ENCODE peak calls at places on chromosomes 3 and 15, in eight cellular contexts. U is spleen, I is ovary, L is upper lobe of left lung, Q is transverse colon, P is IMR-90, S is body of pancreas, O is adrenal gland. W is an unnamed sample.

GRCh38 chr15:29862271-29862670 is 40.0 kb upstream of the TJP1 start:
- DNase-seq in L (no peak), O (no peak), P (peak), Q (no peak), I (no peak), U (no peak), S (no peak), W (no peak)

GRCh38 chr15:32042269-32042996 is 12.1 kb downstream of the CHRNA7 start:
- DNase-seq in I (no peak), L (no peak), O (no peak), U (no peak), Q (no peak), P (no peak), S (no peak), W (no peak)

GRCh38 chr15:31228980-31229826 is 97.4 kb upstream of the KLF13 start:
- DNase-seq in S (peak), L (peak), Q (peak), U (peak), I (no peak), P (no peak), O (no peak), W (no peak)

GRCh38 chr3:141063831-141064230 is 12.7 kb downstream of the SPSB4 start:
- DNase-seq in Q (no peak), L (no peak), S (peak), O (no peak), I (no peak), U (no peak), P (no peak), W (no peak)

GRCh38 chr15:78065284-78065872 is 12.1 kb downstream of the TBC1D2B start:
- DNase-seq in Q (peak), L (peak), S (peak), U (no peak), O (peak), P (peak), I (peak), W (no peak)

GRCh38 chr3:38267689-38268477 is 2.3 kb downstream of the SLC22A13 start:
- DNase-seq in Q (no peak), P (no peak), L (no peak), S (no peak), I (no peak), U (no peak), O (no peak), W (no peak)

GRCh38 chr3:48634661-48635221 is 520 bp downstream of the SLC26A6 start:
- DNase-seq in L (peak), I (peak), S (peak), Q (peak), O (peak), P (peak), U (peak), W (no peak)

GRCh38 chr3:35857004-35857403 is 217.7 kb downstream of the ARPP21 start:
- DNase-seq in I (no peak), O (no peak), Q (no peak), U (no peak), P (no peak), L (no peak), S (no peak), W (no peak)

GRCh38 chr3:178498866-178499265 is 37.4 kb upstream of the KCNMB2 start:
- DNase-seq in O (no peak), Q (no peak), P (no peak), U (no peak), S (no peak), L (no peak), I (no peak), W (no peak)

GRCh38 chr15:63381301-63382192 is at the start of gene CA12:
- DNase-seq in L (peak), I (peak), P (peak), O (no peak), U (peak), Q (peak), S (peak), W (no peak)

GRCh38 chr3:149717391-149718056 is 34.8 kb downstream of the COMMD2 start:
- DNase-seq in I (no peak), Q (peak), S (peak), L (peak), P (peak), O (peak), U (no peak), W (no peak)

GRCh38 chr3:5019411-5020261 is 40.4 kb downstream of the BHLHE40 start:
- DNase-seq in P (no peak), Q (peak), U (peak), L (peak), O (no peak), S (peak), I (no peak), W (no peak)

GRCh38 chr3:112373924-112374323 is 41.0 kb downstream of the CD200 start:
- DNase-seq in S (no peak), O (no peak), U (no peak), I (no peak), Q (no peak), L (no peak), P (no peak), W (no peak)

GRCh38 chr15:31261266-31262142 is 65.1 kb upstream of the KLF13 start:
- DNase-seq in I (peak), Q (no peak), S (peak), U (peak), O (peak), P (no peak), L (peak), W (no peak)

GRCh38 chr3:15309662-15310335 is 22.6 kb downstream of the SH3BP5 start:
- DNase-seq in P (no peak), S (no peak), L (peak), I (no peak), O (peak), U (no peak), Q (no peak), W (no peak)

GRCh38 chr15:72117448-72117697 is 577 bp downstream of the MYO9A start:
- DNase-seq in U (no peak), L (peak), O (peak), I (peak), S (peak), Q (peak), P (peak), W (peak)

GRCh38 chr15:101506491-101506890 is 17.0 kb upstream of the PCSK6 start:
- DNase-seq in P (no peak), O (peak), Q (no peak), U (no peak), S (no peak), I (no peak), L (no peak), W (no peak)

GRCh38 chr3:102178817-102179216 is 256.0 kb upstream of the ZPLD1 start:
- DNase-seq in S (no peak), O (no peak), I (no peak), L (no peak), P (no peak), Q (no peak), U (no peak), W (no peak)

GRCh38 chr3:30083315-30083714 is 523.1 kb upstream of the TGFBR2 start:
- DNase-seq in S (no peak), P (no peak), O (no peak), Q (no peak), U (no peak), I (no peak), L (no peak), W (no peak)

GRCh38 chr15:101432982-101433381 is 56.5 kb downstream of the PCSK6 start:
- DNase-seq in S (no peak), L (no peak), U (no peak), I (no peak), O (no peak), P (no peak), Q (no peak), W (no peak)

GRCh38 chr3:97960561-97961275 is 11.5 kb downstream of the RIOX2 start:
- DNase-seq in Q (no peak), S (no peak), I (no peak), O (no peak), U (no peak), L (no peak), P (no peak), W (no peak)

GRCh38 chr3:193872265-193872753 is 263.6 kb upstream of the HES1 start:
- DNase-seq in O (no peak), P (peak), I (no peak), U (no peak), Q (peak), L (peak), S (peak), W (no peak)

GRCh38 chr3:87084868-87085267 is 93.9 kb upstream of the VGLL3 start:
- DNase-seq in S (no peak), P (peak), I (no peak), O (no peak), L (no peak), Q (no peak), U (no peak), W (no peak)

GRCh38 chr3:87082806-87083440 is 92.0 kb upstream of the VGLL3 start:
- DNase-seq in U (no peak), I (no peak), O (no peak), L (no peak), P (peak), Q (no peak), S (no peak), W (no peak)

GRCh38 chr3:87088984-87089841 is 98.3 kb upstream of the VGLL3 start:
- DNase-seq in L (peak), S (peak), Q (peak), P (peak), U (peak), I (peak), O (peak), W (no peak)

GRCh38 chr3:87088366-87088983 is 97.5 kb upstream of the VGLL3 start:
- DNase-seq in U (peak), O (no peak), I (no peak), Q (no peak), L (no peak), S (no peak), P (no peak), W (no peak)
- H3K4me3 ChIP-seq in U (peak), O (peak), I (peak), Q (peak), L (peak), S (peak), P (peak), W (peak)

GRCh38 chr3:107430214-107431047 is 53.2 kb downstream of the CCDC54 start:
- DNase-seq in O (peak), P (peak), Q (peak), L (peak), U (no peak), I (peak), S (no peak), W (no peak)

GRCh38 chr3:107431048-107431297 is 53.7 kb downstream of the CCDC54 start:
- DNase-seq in S (no peak), P (peak), O (peak), U (no peak), Q (peak), L (peak), I (peak), W (no peak)

GRCh38 chr3:107431298-107432012 is 54.2 kb downstream of the CCDC54 start:
- DNase-seq in U (peak), I (peak), P (peak), O (peak), Q (peak), L (peak), S (peak), W (peak)

GRCh38 chr3:107428051-107428858 is 51.0 kb downstream of the CCDC54 start:
- DNase-seq in S (no peak), P (no peak), U (no peak), O (no peak), I (no peak), Q (no peak), L (no peak), W (no peak)

GRCh38 chr3:107429330-107430181 is 52.3 kb downstream of the CCDC54 start:
- DNase-seq in P (peak), O (peak), I (peak), Q (peak), S (peak), L (peak), U (peak), W (peak)
- TF ChIP-seq POLR2A in P (no peak), O (peak), I (peak), Q (no peak), S (peak), L (no peak), U (no peak), W (no peak)

DNA sequence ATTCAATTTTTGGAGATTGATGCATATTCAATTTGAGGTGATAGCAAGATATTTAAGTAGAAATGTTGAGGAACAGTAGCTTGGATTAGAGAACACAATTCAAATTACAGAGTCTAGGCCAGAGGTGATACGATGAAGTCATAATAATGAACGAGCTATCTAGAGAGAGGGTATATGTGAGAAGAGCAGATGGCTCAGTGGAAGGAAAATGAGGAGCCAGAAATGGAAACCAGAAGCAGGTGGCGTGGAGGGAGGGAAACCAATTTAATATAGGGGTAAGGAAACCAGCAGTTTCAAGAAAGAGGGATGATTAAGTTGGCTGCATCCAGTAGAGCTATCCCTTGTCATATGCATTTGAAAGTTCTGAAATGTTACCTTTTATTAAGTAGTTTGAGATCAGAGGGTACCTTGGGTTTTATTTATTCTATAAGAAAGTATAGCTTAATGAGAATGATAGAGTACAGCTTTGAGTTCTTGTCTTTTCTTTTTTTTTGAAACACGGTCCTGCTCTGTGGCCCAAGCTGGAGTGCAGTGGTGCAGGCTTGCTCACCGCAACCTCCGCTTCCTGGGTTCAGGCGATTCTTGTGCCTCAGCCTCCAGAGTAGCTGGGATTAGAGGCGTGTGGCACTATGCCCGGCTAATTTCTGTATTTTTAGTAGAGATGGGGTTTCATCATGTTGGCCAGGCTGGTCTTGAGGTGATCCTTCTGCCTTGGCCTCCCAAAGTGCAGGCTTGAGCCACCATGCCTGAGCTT is 22.1 kb downstream of the NCK1 start:
- DNase-seq in I (no peak), L (no peak), O (no peak), U (no peak), P (no peak), S (no peak), Q (no peak), W (no peak)
- TF ChIP-seq CTCF in I (no peak), L (no peak), O (no peak), U (no peak), P (no peak), S (no peak), Q (no peak), W (no peak)

DNA sequence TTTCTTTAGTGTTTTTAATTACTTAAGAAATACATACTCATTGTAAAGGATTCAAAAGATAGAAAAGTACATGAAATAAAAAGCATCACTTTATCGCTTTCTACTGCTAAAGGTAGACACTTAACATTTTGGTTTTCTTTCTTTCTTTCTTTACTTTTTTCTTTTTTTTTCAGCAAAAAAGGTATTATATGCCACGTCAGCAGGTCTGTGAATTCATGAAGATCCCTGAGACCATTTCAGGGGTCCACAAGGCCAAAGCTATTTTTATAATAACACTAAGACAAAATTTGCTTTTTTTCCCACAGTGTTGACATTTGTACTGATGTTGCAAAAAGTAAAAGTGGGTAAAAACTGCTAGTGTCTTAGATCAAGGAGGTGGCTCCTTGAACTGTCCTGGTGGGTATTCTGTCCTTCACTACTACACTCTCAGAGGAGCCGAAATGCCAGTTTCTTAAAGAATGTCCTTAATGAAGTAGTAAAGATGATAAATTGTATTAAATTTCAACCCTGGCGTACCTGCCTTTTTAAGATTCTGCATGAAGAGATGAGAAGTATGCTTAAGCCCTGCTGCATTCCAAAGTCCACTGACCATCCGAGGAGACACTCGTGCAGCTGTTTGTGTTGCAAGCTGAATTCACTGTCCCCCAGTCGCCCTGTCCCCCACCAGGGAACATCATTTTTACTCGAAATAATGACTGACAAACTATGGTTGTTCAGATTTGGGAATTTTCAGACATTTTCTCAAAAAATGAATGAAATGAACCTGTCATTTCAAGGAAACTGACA is 106.7 kb upstream of the PIAS1 start:
- DNase-seq in S (no peak), Q (no peak), L (no peak), O (no peak), U (no peak), P (no peak), I (no peak), W (no peak)
- H3K4me3 ChIP-seq in S (no peak), Q (no peak), L (no peak), O (no peak), U (no peak), P (no peak), I (no peak), W (no peak)

GRCh38 chr3:188217011-188217463 is 63.1 kb downstream of the LPP start:
- DNase-seq in U (no peak), L (no peak), Q (no peak), P (no peak), O (peak), I (no peak), S (no peak), W (no peak)
- TF ChIP-seq POLR2A in U (no peak), L (no peak), Q (no peak), P (no peak), O (no peak), I (no peak), S (no peak), W (no peak)

DNA sequence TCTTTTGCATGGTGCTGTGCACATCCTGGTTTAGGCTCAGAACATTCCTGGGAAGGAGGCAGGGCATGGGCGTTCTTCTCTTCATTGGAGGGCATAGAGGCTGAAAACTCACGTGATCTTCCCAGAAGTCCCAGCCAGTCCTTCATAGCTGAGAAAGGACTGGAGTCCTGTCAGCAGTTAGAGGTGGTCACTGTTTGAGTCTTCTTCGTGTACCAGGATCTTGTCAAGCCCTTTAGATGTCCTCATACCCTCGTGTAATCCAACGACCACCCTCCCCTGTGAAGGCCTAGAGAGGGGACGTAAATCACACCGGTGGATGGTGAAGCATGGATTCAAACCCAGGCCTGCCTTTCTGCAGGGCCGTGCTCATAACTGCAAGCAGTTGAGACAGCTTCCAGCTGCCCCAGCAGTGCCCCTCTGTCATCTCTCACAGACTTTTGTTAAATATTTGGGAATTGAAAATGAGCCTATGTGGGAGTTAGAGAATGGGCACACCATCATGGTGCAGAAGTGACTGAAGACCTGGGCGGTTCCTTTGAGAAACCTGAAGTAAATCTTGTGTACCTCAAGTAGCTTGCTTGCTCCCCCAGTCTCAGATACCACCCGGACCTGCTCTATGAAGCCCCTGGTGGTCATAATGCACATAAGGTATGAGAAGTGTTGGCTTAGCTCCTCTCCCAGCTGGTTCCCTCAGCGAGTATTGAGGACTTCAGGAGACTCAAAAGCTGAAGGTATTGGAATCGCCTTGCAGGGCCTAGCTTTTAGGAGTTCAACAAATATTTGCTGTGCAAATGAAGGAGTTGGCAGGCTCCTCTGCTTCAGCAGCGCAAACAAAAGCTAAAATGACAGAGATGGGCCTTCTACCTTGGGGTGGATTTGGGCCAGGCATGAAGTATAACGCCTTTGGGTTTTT is 1.4 kb downstream of the CMTM8 start:
- DNase-seq in P (no peak), U (no peak), L (peak), O (no peak), I (no peak), S (peak), Q (peak), W (no peak)
- TF ChIP-seq CTCF in P (no peak), U (no peak), L (peak), O (peak), I (no peak), S (peak), Q (no peak), W (no peak)

GRCh38 chr15:70378126-70379031 is 280.7 kb upstream of the TLE3 start:
- DNase-seq in P (no peak), U (no peak), L (peak), Q (no peak), O (peak), S (no peak), I (no peak), W (no peak)

GRCh38 chr15:70375586-70375985 is 277.9 kb upstream of the TLE3 start:
- DNase-seq in P (no peak), Q (no peak), L (no peak), I (no peak), O (no peak), S (no peak), U (peak), W (no peak)

GRCh38 chr15:70379134-70379533 is 281.4 kb upstream of the TLE3 start:
- DNase-seq in L (no peak), U (no peak), O (peak), P (no peak), Q (no peak), I (no peak), S (no peak), W (no peak)

GRCh38 chr15:70376031-70376928 is 278.6 kb upstream of the TLE3 start:
- DNase-seq in O (peak), Q (no peak), S (no peak), U (peak), P (no peak), I (no peak), L (peak), W (no peak)

DNA sequence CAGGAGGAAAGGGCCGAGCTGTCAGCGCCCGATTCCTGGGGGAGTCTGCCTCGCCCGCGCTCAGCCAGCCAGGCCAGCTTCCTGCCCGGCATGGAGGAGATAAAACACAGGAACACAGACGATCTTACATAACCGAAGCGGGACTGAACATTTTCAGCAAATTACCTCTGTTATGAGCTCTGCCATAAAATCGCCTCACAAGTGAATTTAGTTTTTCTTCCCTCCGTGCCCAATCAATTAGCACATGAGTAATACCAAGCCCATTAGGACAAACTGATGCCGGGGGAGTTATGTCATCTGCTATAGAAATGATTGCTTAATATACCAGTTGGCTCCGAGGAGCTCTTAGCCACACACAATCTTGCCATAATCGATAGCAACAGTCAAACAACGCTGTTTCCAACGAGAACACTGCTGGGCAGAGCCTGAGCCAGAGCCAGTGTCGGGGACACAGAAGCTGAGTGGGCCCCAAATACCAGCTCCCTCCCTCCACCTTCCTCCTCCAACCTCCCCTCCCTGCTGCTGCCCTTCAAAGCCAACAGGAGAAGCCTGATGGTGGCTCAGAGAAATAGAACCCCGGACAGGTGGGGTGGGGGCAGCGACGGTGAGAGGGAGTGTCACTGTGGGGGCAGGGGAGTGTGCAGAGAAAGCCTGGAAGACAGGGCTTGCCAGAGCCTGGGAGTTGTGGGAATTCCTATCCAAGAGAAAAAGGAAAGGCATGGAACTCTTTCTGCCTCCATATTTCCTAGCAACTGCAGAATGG is 279.4 kb upstream of the TLE3 start:
- DNase-seq in S (peak), P (peak), I (peak), O (peak), Q (peak), L (peak), U (no peak), W (no peak)
- H3K4me3 ChIP-seq in S (no peak), P (no peak), I (no peak), O (no peak), Q (no peak), L (peak), U (no peak), W (no peak)